ENCODE peak calls at places on chromosomes 11 and 22, in six cellular contexts. One of them, this sample, is unnamed.

GRCh38 chr11:94147433-94147845 is 18.8 kb downstream of the PANX1 start:
- DNase-seq in amniotic epithelial cell: no peak
- DNase-seq in kidney: no peak
- DNase-seq in T-helper 1 cell: no peak
- DNase-seq in skeletal muscle cell: no peak
- DNase-seq in activated T-cell treated with anti-CD3 and anti-CD28 coated beads for 1 hour: no peak
- DNase-seq in this sample: no peak

GRCh38 chr11:132318421-132319157 is 948.2 kb downstream of the NTM start:
- DNase-seq in T-helper 1 cell: no peak
- DNase-seq in skeletal muscle cell: peak
- DNase-seq in kidney: no peak
- DNase-seq in amniotic epithelial cell: no peak
- DNase-seq in activated T-cell treated with anti-CD3 and anti-CD28 coated beads for 1 hour: no peak
- DNase-seq in this sample: no peak

GRCh38 chr22:25081409-25081824 is 118.2 kb upstream of the CRYBB3 start:
- DNase-seq in T-helper 1 cell: peak
- DNase-seq in amniotic epithelial cell: peak
- DNase-seq in kidney: no peak
- DNase-seq in activated T-cell treated with anti-CD3 and anti-CD28 coated beads for 1 hour: peak
- DNase-seq in skeletal muscle cell: no peak
- DNase-seq in this sample: no peak

GRCh38 chr11:69985654-69986420 is 92.3 kb upstream of the ANO1 start:
- DNase-seq in kidney: peak
- DNase-seq in T-helper 1 cell: no peak
- DNase-seq in amniotic epithelial cell: no peak
- DNase-seq in skeletal muscle cell: no peak
- DNase-seq in activated T-cell treated with anti-CD3 and anti-CD28 coated beads for 1 hour: no peak
- DNase-seq in this sample: peak

GRCh38 chr11:92753161-92753560 is 216.3 kb upstream of the MTNR1B start:
- DNase-seq in kidney: no peak
- DNase-seq in activated T-cell treated with anti-CD3 and anti-CD28 coated beads for 1 hour: no peak
- DNase-seq in skeletal muscle cell: no peak
- DNase-seq in T-helper 1 cell: no peak
- DNase-seq in amniotic epithelial cell: no peak
- DNase-seq in this sample: no peak

GRCh38 chr11:23997356-23997755 is 499.5 kb upstream of the LUZP2 start:
- DNase-seq in kidney: no peak
- DNase-seq in skeletal muscle cell: no peak
- DNase-seq in T-helper 1 cell: no peak
- DNase-seq in amniotic epithelial cell: no peak
- DNase-seq in activated T-cell treated with anti-CD3 and anti-CD28 coated beads for 1 hour: no peak
- DNase-seq in this sample: no peak

GRCh38 chr11:34344410-34345011 is 13.3 kb downstream of the ABTB2 start:
- DNase-seq in amniotic epithelial cell: no peak
- DNase-seq in kidney: no peak
- DNase-seq in skeletal muscle cell: no peak
- DNase-seq in activated T-cell treated with anti-CD3 and anti-CD28 coated beads for 1 hour: no peak
- DNase-seq in T-helper 1 cell: no peak
- DNase-seq in this sample: no peak

GRCh38 chr11:96207459-96208449 is 135.2 kb downstream of the MAML2 start:
- DNase-seq in activated T-cell treated with anti-CD3 and anti-CD28 coated beads for 1 hour: no peak
- DNase-seq in T-helper 1 cell: no peak
- DNase-seq in kidney: no peak
- DNase-seq in amniotic epithelial cell: peak
- DNase-seq in skeletal muscle cell: no peak
- DNase-seq in this sample: no peak

GRCh38 chr22:46443850-46444389 is 93.5 kb downstream of the CELSR1 start:
- DNase-seq in activated T-cell treated with anti-CD3 and anti-CD28 coated beads for 1 hour: no peak
- DNase-seq in T-helper 1 cell: no peak
- DNase-seq in amniotic epithelial cell: no peak
- DNase-seq in kidney: no peak
- DNase-seq in skeletal muscle cell: no peak
- DNase-seq in this sample: no peak

GRCh38 chr22:30008401-30008800 is 71.9 kb upstream of the HORMAD2 start:
- DNase-seq in activated T-cell treated with anti-CD3 and anti-CD28 coated beads for 1 hour: no peak
- DNase-seq in amniotic epithelial cell: no peak
- DNase-seq in T-helper 1 cell: no peak
- DNase-seq in kidney: no peak
- DNase-seq in skeletal muscle cell: no peak
- DNase-seq in this sample: no peak

GRCh38 chr11:122038543-122038942 is 77.5 kb downstream of the BLID start:
- DNase-seq in activated T-cell treated with anti-CD3 and anti-CD28 coated beads for 1 hour: no peak
- DNase-seq in kidney: no peak
- DNase-seq in amniotic epithelial cell: peak
- DNase-seq in T-helper 1 cell: no peak
- DNase-seq in skeletal muscle cell: peak
- DNase-seq in this sample: no peak

GRCh38 chr11:78801161-78801884 is 226.7 kb upstream of the NARS2 start:
- DNase-seq in T-helper 1 cell: no peak
- DNase-seq in amniotic epithelial cell: peak
- DNase-seq in activated T-cell treated with anti-CD3 and anti-CD28 coated beads for 1 hour: no peak
- DNase-seq in skeletal muscle cell: peak
- DNase-seq in kidney: no peak
- DNase-seq in this sample: peak

GRCh38 chr11:11856638-11857037 is 14.9 kb downstream of the USP47 start:
- DNase-seq in kidney: no peak
- DNase-seq in activated T-cell treated with anti-CD3 and anti-CD28 coated beads for 1 hour: no peak
- DNase-seq in T-helper 1 cell: no peak
- DNase-seq in skeletal muscle cell: no peak
- DNase-seq in amniotic epithelial cell: peak
- DNase-seq in this sample: no peak

GRCh38 chr11:117200813-117201515 is 1.8 kb downstream of the TAGLN start:
- DNase-seq in amniotic epithelial cell: no peak
- DNase-seq in kidney: no peak
- DNase-seq in activated T-cell treated with anti-CD3 and anti-CD28 coated beads for 1 hour: no peak
- DNase-seq in T-helper 1 cell: no peak
- DNase-seq in skeletal muscle cell: no peak
- DNase-seq in this sample: no peak

GRCh38 chr11:77446911-77447629 is 26.8 kb downstream of the PAK1 start:
- DNase-seq in amniotic epithelial cell: peak
- DNase-seq in activated T-cell treated with anti-CD3 and anti-CD28 coated beads for 1 hour: no peak
- DNase-seq in T-helper 1 cell: no peak
- DNase-seq in kidney: no peak
- DNase-seq in skeletal muscle cell: no peak
- DNase-seq in this sample: no peak

GRCh38 chr22:38941488-38941987 is 15.9 kb upstream of the APOBEC3A start:
- DNase-seq in T-helper 1 cell: no peak
- DNase-seq in amniotic epithelial cell: peak
- DNase-seq in activated T-cell treated with anti-CD3 and anti-CD28 coated beads for 1 hour: no peak
- DNase-seq in kidney: peak
- DNase-seq in skeletal muscle cell: no peak
- DNase-seq in this sample: no peak

GRCh38 chr11:64969209-64969608 is 2.7 kb downstream of the MAJIN start:
- DNase-seq in T-helper 1 cell: no peak
- DNase-seq in amniotic epithelial cell: no peak
- DNase-seq in kidney: no peak
- DNase-seq in skeletal muscle cell: peak
- DNase-seq in activated T-cell treated with anti-CD3 and anti-CD28 coated beads for 1 hour: no peak
- DNase-seq in this sample: no peak

GRCh38 chr11:13228569-13228968 is 49.0 kb upstream of the BMAL1 start:
- DNase-seq in kidney: no peak
- DNase-seq in amniotic epithelial cell: no peak
- DNase-seq in skeletal muscle cell: no peak
- DNase-seq in activated T-cell treated with anti-CD3 and anti-CD28 coated beads for 1 hour: no peak
- DNase-seq in T-helper 1 cell: no peak
- DNase-seq in this sample: no peak

GRCh38 chr11:94958118-94958517 is 15.2 kb downstream of the CWC15 start:
- DNase-seq in activated T-cell treated with anti-CD3 and anti-CD28 coated beads for 1 hour: no peak
- DNase-seq in T-helper 1 cell: no peak
- DNase-seq in kidney: no peak
- DNase-seq in amniotic epithelial cell: peak
- DNase-seq in skeletal muscle cell: peak
- DNase-seq in this sample: no peak

GRCh38 chr11:6405039-6405667 is 13.7 kb downstream of the APBB1 start:
- DNase-seq in skeletal muscle cell: no peak
- DNase-seq in amniotic epithelial cell: peak
- DNase-seq in T-helper 1 cell: no peak
- DNase-seq in activated T-cell treated with anti-CD3 and anti-CD28 coated beads for 1 hour: no peak
- DNase-seq in kidney: peak
- DNase-seq in this sample: no peak

GRCh38 chr11:118301600-118302195 is 2.8 kb upstream of the CD3E start:
- DNase-seq in activated T-cell treated with anti-CD3 and anti-CD28 coated beads for 1 hour: no peak
- DNase-seq in kidney: no peak
- DNase-seq in skeletal muscle cell: no peak
- DNase-seq in T-helper 1 cell: no peak
- DNase-seq in amniotic epithelial cell: no peak
- DNase-seq in this sample: no peak

GRCh38 chr22:39731881-39732555 is 161.5 kb downstream of the CACNA1I start:
- DNase-seq in amniotic epithelial cell: no peak
- DNase-seq in T-helper 1 cell: no peak
- DNase-seq in kidney: no peak
- DNase-seq in activated T-cell treated with anti-CD3 and anti-CD28 coated beads for 1 hour: no peak
- DNase-seq in skeletal muscle cell: no peak
- DNase-seq in this sample: no peak

GRCh38 chr11:12862761-12863469 is 146.2 kb upstream of the RASSF10 start:
- DNase-seq in T-helper 1 cell: no peak
- DNase-seq in activated T-cell treated with anti-CD3 and anti-CD28 coated beads for 1 hour: no peak
- DNase-seq in kidney: peak
- DNase-seq in skeletal muscle cell: peak
- DNase-seq in amniotic epithelial cell: peak
- DNase-seq in this sample: peak

GRCh38 chr22:40618400-40618799 is 18.1 kb downstream of the MRTFA start:
- DNase-seq in T-helper 1 cell: no peak
- DNase-seq in activated T-cell treated with anti-CD3 and anti-CD28 coated beads for 1 hour: no peak
- DNase-seq in kidney: no peak
- DNase-seq in skeletal muscle cell: no peak
- DNase-seq in amniotic epithelial cell: no peak
- DNase-seq in this sample: no peak

GRCh38 chr11:126305699-126306098 is 1.8 kb downstream of the DCPS start:
- DNase-seq in T-helper 1 cell: no peak
- DNase-seq in skeletal muscle cell: no peak
- DNase-seq in kidney: no peak
- DNase-seq in activated T-cell treated with anti-CD3 and anti-CD28 coated beads for 1 hour: no peak
- DNase-seq in amniotic epithelial cell: no peak
- DNase-seq in this sample: no peak

GRCh38 chr11:115324569-115325432 is 179.4 kb downstream of the CADM1 start:
- DNase-seq in activated T-cell treated with anti-CD3 and anti-CD28 coated beads for 1 hour: no peak
- DNase-seq in kidney: no peak
- DNase-seq in T-helper 1 cell: peak
- DNase-seq in skeletal muscle cell: peak
- DNase-seq in amniotic epithelial cell: peak
- DNase-seq in this sample: no peak

GRCh38 chr22:30806391-30806861 is 111.8 kb downstream of the OSBP2 start:
- DNase-seq in kidney: no peak
- DNase-seq in amniotic epithelial cell: peak
- DNase-seq in skeletal muscle cell: no peak
- DNase-seq in T-helper 1 cell: no peak
- DNase-seq in activated T-cell treated with anti-CD3 and anti-CD28 coated beads for 1 hour: no peak
- DNase-seq in this sample: no peak

GRCh38 chr11:126817096-126817495 is 183.5 kb downstream of the KIRREL3 start:
- DNase-seq in amniotic epithelial cell: no peak
- DNase-seq in kidney: no peak
- DNase-seq in T-helper 1 cell: no peak
- DNase-seq in skeletal muscle cell: no peak
- DNase-seq in activated T-cell treated with anti-CD3 and anti-CD28 coated beads for 1 hour: no peak
- DNase-seq in this sample: no peak

This sample was measured in psoas muscle.